ENCODE peak calls at places on chromosomes 13 and 19, in five cellular contexts. Z is activated T-cell treated with anti-CD3 and anti-CD28 coated beads, Interleukin-2, amount 50 U/mL, for 48 hours; Y is adrenal gland; G is astrocyte of the hippocampus; P is AG08396. U is an unnamed sample.

GRCh38 chr13:22506286-22506685 is 674.5 kb upstream of the SGCG start:
- DNase-seq in Z (no peak), Y (peak; percentile 54), G (peak; percentile 43), P (no peak), U (no peak)

GRCh38 chr19:14536926-14537692 is 7.7 kb downstream of the TECR start:
- DNase-seq in Z (peak; percentile 71), Y (peak; percentile 88), G (peak; percentile 38), P (peak; percentile 41), U (peak; percentile 75)

GRCh38 chr13:72186730-72187422 is 319.9 kb upstream of the DACH1 start:
- DNase-seq in Z (no peak), Y (no peak), G (no peak), P (no peak), U (no peak)

GRCh38 chr13:66312312-66313087 is 917.6 kb downstream of the PCDH9 start:
- DNase-seq in Z (no peak), Y (no peak), G (peak; percentile 76), P (no peak), U (peak; percentile 56)

GRCh38 chr13:73274147-73274546 is 215.3 kb downstream of the KLF5 start:
- DNase-seq in Z (no peak), Y (no peak), G (peak; percentile 53), P (no peak), U (peak; percentile 58)

GRCh38 chr19:32830231-32831014 is 39.1 kb downstream of the SLC7A9 start:
- DNase-seq in Z (no peak), Y (no peak), G (peak; percentile 87), P (peak; percentile 49), U (peak; percentile 52)

GRCh38 chr13:112000888-112001287 is 66.1 kb upstream of the SOX1 start:
- DNase-seq in Z (no peak), Y (no peak), G (no peak), P (no peak), U (no peak)

GRCh38 chr13:50847501-50847900 is 4.0 kb upstream of the DLEU7 start:
- DNase-seq in Z (no peak), Y (no peak), G (peak; percentile 10), P (no peak), U (no peak)

GRCh38 chr19:50465986-50466771 is 10.1 kb upstream of the EMC10 start:
- DNase-seq in Z (no peak), Y (peak; percentile 70), G (peak; percentile 38), P (no peak), U (no peak)

GRCh38 chr13:32911506-32911905 is 104.7 kb upstream of the KL start:
- DNase-seq in Z (no peak), Y (peak; percentile 68), G (peak; percentile 39), P (peak; percentile 49), U (peak; percentile 73)

GRCh38 chr13:30429721-30430694 is 7.7 kb downstream of the UBE2L5 start:
- DNase-seq in Z (peak; percentile 39), Y (no peak), G (peak; percentile 85), P (peak; percentile 77), U (peak; percentile 92)

GRCh38 chr13:41017153-41017552 is 2.0 kb downstream of the ELF1 start:
- DNase-seq in Z (no peak), Y (no peak), G (no peak), P (no peak), U (peak; percentile 32)

GRCh38 chr19:14560776-14561108 is 11.1 kb downstream of the NDUFB7 start:
- DNase-seq in Z (no peak), Y (no peak), G (no peak), P (no peak), U (no peak)

GRCh38 chr19:7940841-7941240 is 2.6 kb downstream of the TIMM44 start:
- DNase-seq in Z (no peak), Y (no peak), G (no peak), P (no peak), U (no peak)

GRCh38 chr19:6227941-6228325 is 51.8 kb downstream of the MLLT1 start:
- DNase-seq in Z (no peak), Y (no peak), G (no peak), P (no peak), U (no peak)

GRCh38 chr13:74931698-74932433 is 550.1 kb downstream of the TBC1D4 start:
- DNase-seq in Z (no peak), Y (no peak), G (no peak), P (no peak), U (no peak)

GRCh38 chr13:36571444-36571843 is 102.4 kb upstream of the SERTM1 start:
- DNase-seq in Z (no peak), Y (no peak), G (no peak), P (no peak), U (no peak)

GRCh38 chr13:50197705-50198104 is 182.5 kb downstream of the KCNRG start:
- DNase-seq in Z (no peak), Y (no peak), G (peak; percentile 23), P (no peak), U (peak; percentile 2)

GRCh38 chr19:18951721-18952281 is 10.8 kb upstream of the HOMER3 start:
- DNase-seq in Z (no peak), Y (no peak), G (no peak), P (no peak), U (peak; percentile 77)

GRCh38 chr13:20370815-20371421 is 138.8 kb upstream of the GJB6 start:
- DNase-seq in Z (no peak), Y (no peak), G (no peak), P (no peak), U (peak; percentile 81)

GRCh38 chr13:30872685-30873443 is 33.2 kb upstream of the MEDAG start:
- DNase-seq in Z (no peak), Y (no peak), G (peak; percentile 93), P (peak; percentile 65), U (peak; percentile 76)